ENCODE peak calls at places on chromosomes 3 and 15, in four cellular contexts. One of them, this sample, is unnamed.

GRCh38 chr3:193912621-193913178 is 223.2 kb upstream of the HES1 start:
- DNase-seq in cardiac fibroblast: no peak
- DNase-seq in RWPE1: no peak
- DNase-seq in AG09319: no peak
- DNase-seq in this sample: no peak

GRCh38 chr3:100911956-100912355 is 81.3 kb downstream of the ABI3BP start:
- DNase-seq in cardiac fibroblast: no peak
- DNase-seq in AG09319: no peak
- DNase-seq in RWPE1: no peak
- DNase-seq in this sample: no peak

GRCh38 chr3:152969557-152970300 is 134.8 kb downstream of the P2RY1 start:
- DNase-seq in AG09319: no peak
- DNase-seq in cardiac fibroblast: peak
- DNase-seq in RWPE1: peak
- DNase-seq in this sample: no peak

GRCh38 chr3:190970560-190970959 is 108.1 kb upstream of the GMNC start:
- DNase-seq in cardiac fibroblast: no peak
- DNase-seq in RWPE1: no peak
- DNase-seq in AG09319: no peak
- DNase-seq in this sample: no peak

GRCh38 chr3:55604414-55604813 is 117.3 kb upstream of the WNT5A start:
- DNase-seq in RWPE1: no peak
- DNase-seq in cardiac fibroblast: no peak
- DNase-seq in AG09319: no peak
- DNase-seq in this sample: peak

GRCh38 chr3:5262507-5262906 is 75.0 kb downstream of the EDEM1 start:
- DNase-seq in AG09319: no peak
- DNase-seq in cardiac fibroblast: no peak
- DNase-seq in RWPE1: no peak
- DNase-seq in this sample: no peak

GRCh38 chr15:36926422-36926815 is 173.9 kb downstream of the MEIS2 start:
- DNase-seq in AG09319: no peak
- DNase-seq in cardiac fibroblast: no peak
- DNase-seq in RWPE1: no peak
- DNase-seq in this sample: no peak

GRCh38 chr3:52444860-52445793 is at the start of gene SEMA3G:
- DNase-seq in RWPE1: peak
- DNase-seq in AG09319: no peak
- DNase-seq in cardiac fibroblast: peak
- DNase-seq in this sample: peak

GRCh38 chr3:135240426-135240825 is 445.4 kb downstream of the EPHB1 start:
- DNase-seq in RWPE1: no peak
- DNase-seq in AG09319: no peak
- DNase-seq in cardiac fibroblast: no peak
- DNase-seq in this sample: no peak

GRCh38 chr3:119035014-119035346 is 334 bp upstream of the IGSF11 start:
- DNase-seq in RWPE1: no peak
- DNase-seq in AG09319: no peak
- DNase-seq in cardiac fibroblast: no peak
- DNase-seq in this sample: no peak
- TF ChIP-seq CTCF in RWPE1: peak
- TF ChIP-seq CTCF in AG09319: no peak
- TF ChIP-seq CTCF in cardiac fibroblast: no peak
- TF ChIP-seq CTCF in this sample: no peak

DNA sequence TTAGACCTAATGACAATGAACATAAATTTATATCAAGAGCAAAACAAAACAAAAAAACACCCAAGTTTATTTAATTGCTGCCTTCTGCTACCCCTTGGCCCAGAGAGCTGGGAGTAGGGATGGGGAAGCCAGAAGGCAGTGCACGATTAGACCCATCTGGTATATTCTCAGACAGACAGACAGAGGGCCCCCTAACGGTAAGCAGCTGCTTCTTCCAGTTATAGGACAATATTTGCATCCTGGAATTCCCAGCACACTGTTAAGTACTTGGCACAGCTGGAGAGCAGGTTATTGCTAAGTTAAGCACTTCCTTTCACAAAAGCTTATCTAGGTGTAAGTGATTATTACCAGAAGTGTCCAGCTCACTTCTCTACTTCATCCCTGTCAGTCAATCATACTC is 39.3 kb downstream of the C2CD4B start:
- DNase-seq in AG09319: no peak
- DNase-seq in RWPE1: no peak
- DNase-seq in cardiac fibroblast: peak
- DNase-seq in this sample: peak
- TF ChIP-seq CTCF in AG09319: peak
- TF ChIP-seq CTCF in RWPE1: peak
- TF ChIP-seq CTCF in cardiac fibroblast: peak
- TF ChIP-seq CTCF in this sample: no peak

GRCh38 chr15:74873756-74874424 is 725 bp upstream of the SCAMP2 start:
- DNase-seq in AG09319: no peak
- DNase-seq in RWPE1: no peak
- DNase-seq in cardiac fibroblast: peak
- DNase-seq in this sample: no peak
- TF ChIP-seq CTCF in AG09319: no peak
- TF ChIP-seq CTCF in RWPE1: no peak
- TF ChIP-seq CTCF in cardiac fibroblast: no peak
- TF ChIP-seq CTCF in this sample: no peak

GRCh38 chr3:39263576-39263975 is 16.3 kb downstream of the CX3CR1 start:
- DNase-seq in RWPE1: no peak
- DNase-seq in cardiac fibroblast: no peak
- DNase-seq in AG09319: no peak
- DNase-seq in this sample: no peak

GRCh38 chr3:39260318-39260717 is 19.5 kb downstream of the CX3CR1 start:
- DNase-seq in AG09319: no peak
- DNase-seq in RWPE1: no peak
- DNase-seq in cardiac fibroblast: no peak
- DNase-seq in this sample: no peak

GRCh38 chr3:39262842-39263241 is 17.0 kb downstream of the CX3CR1 start:
- DNase-seq in AG09319: no peak
- DNase-seq in RWPE1: no peak
- DNase-seq in cardiac fibroblast: no peak
- DNase-seq in this sample: no peak

GRCh38 chr3:39261726-39262125 is 18.1 kb downstream of the CX3CR1 start:
- DNase-seq in cardiac fibroblast: no peak
- DNase-seq in AG09319: no peak
- DNase-seq in RWPE1: no peak
- DNase-seq in this sample: no peak

DNA sequence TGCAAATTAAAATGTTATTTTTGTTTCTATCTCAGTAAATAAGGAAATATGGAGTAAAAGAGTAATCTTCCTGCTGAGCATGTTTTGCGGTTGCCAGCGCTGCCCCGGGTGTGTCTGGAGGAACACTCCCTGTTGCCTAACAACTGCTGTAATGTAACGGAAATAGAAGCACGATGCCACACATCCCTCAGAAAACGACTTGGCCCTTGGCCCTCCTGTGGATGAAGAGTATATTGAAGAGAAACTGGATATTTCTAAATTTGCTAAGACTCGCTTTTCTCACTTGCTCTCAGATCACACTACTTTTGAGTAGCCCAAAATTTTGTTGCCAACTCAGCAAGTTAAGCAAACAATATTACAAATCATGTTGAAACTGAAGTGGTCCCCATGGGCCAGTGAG is 18.9 kb downstream of the CX3CR1 start:
- DNase-seq in cardiac fibroblast: peak
- DNase-seq in RWPE1: peak
- DNase-seq in AG09319: peak
- DNase-seq in this sample: peak
- TF ChIP-seq CTCF in cardiac fibroblast: peak
- TF ChIP-seq CTCF in RWPE1: peak
- TF ChIP-seq CTCF in AG09319: peak
- TF ChIP-seq CTCF in this sample: peak

This sample was measured in MCF 10A.